ENCODE peak calls at places on chromosome 5, in six cellular contexts. V is left lung; S is fibroblast of lung; M is neuronal stem cell; A is transverse colon; Q is CD4-positive, alpha-beta memory T cell. Z is an unnamed sample. For H3K4me1, the result is how much of the 10 kb centered on the place peaks cover.

GRCh38 chr5:143887302-143887638 is 75.3 kb downstream of the HMHB1 start:
- DNase-seq in M (no peak), S (peak), Q (no peak), A (no peak), V (peak), Z (no peak)

GRCh38 chr5:20680718-20681302 is 692.8 kb upstream of the CDH18 start:
- DNase-seq in A (no peak), Q (no peak), M (no peak), S (no peak), V (no peak), Z (no peak)

GRCh38 chr5:71972777-71973473 is 134.3 kb upstream of the MAP1B start:
- DNase-seq in M (no peak), V (no peak), Q (no peak), A (no peak), S (no peak), Z (no peak)

GRCh38 chr5:147481857-147482256 is 28.0 kb downstream of the DPYSL3 start:
- DNase-seq in Q (no peak), V (no peak), A (no peak), S (peak), M (no peak), Z (no peak)

GRCh38 chr5:72140711-72141110 is 33.4 kb downstream of the MAP1B start:
- DNase-seq in Q (no peak), M (no peak), V (no peak), A (no peak), S (no peak), Z (no peak)

GRCh38 chr5:94433393-94434149 is 184.8 kb downstream of the KIAA0825 start:
- DNase-seq in Q (no peak), M (no peak), A (no peak), S (peak), V (no peak), Z (no peak)

GRCh38 chr5:121366515-121366914 is 485.2 kb upstream of the FTMT start:
- DNase-seq in M (no peak), Q (no peak), V (no peak), S (peak), A (no peak), Z (no peak)

GRCh38 chr5:87503004-87503403 is 90.3 kb upstream of the CCNH start:
- DNase-seq in A (no peak), Q (no peak), S (no peak), V (no peak), M (no peak), Z (no peak)

GRCh38 chr5:107661038-107661649 is 9.6 kb downstream of the EFNA5 start:
- DNase-seq in A (no peak), S (no peak), Q (no peak), V (no peak), M (peak), Z (no peak)

GRCh38 chr5:83563631-83564030 is 92.1 kb downstream of the VCAN start:
- DNase-seq in A (no peak), M (no peak), V (no peak), Q (no peak), S (no peak), Z (no peak)

GRCh38 chr5:1888541-1889251 is 6.0 kb upstream of the IRX4 start:
- DNase-seq in V (no peak), A (no peak), M (no peak), Q (no peak), S (no peak), Z (no peak)

GRCh38 chr5:53035868-53036381 is 46.8 kb downstream of the ITGA2 start:
- DNase-seq in V (no peak), M (no peak), S (peak), A (no peak), Q (no peak), Z (no peak)

GRCh38 chr5:149902177-149902576 is 42.4 kb downstream of the PDE6A start:
- DNase-seq in S (no peak), A (no peak), V (no peak), M (no peak), Q (no peak), Z (no peak)

GRCh38 chr5:170436335-170436734 is 47.2 kb upstream of the KCNMB1 start:
- DNase-seq in A (no peak), Q (no peak), M (no peak), V (no peak), S (no peak), Z (no peak)

GRCh38 chr5:176880393-176881020 is 18.6 kb downstream of the HK3 start:
- DNase-seq in Q (no peak), V (no peak), M (no peak), A (no peak), S (no peak), Z (no peak)

GRCh38 chr5:126970517-126971017 is 59.8 kb downstream of the MARCHF3 start:
- DNase-seq in A (no peak), V (no peak), M (no peak), Q (no peak), S (peak), Z (no peak)

GRCh38 chr5:140041492-140042421 is 1.3 kb downstream of the NRG2 start:
- DNase-seq in A (peak), M (no peak), V (peak), S (peak), Q (no peak), Z (no peak)

GRCh38 chr5:32197032-32197431 is 22.9 kb upstream of the GOLPH3 start:
- DNase-seq in S (no peak), V (no peak), Q (no peak), M (no peak), A (no peak), Z (no peak)

GRCh38 chr5:142881727-142882126 is 111.5 kb downstream of the ARHGAP26 start:
- DNase-seq in S (no peak), M (no peak), Q (no peak), A (no peak), V (no peak), Z (no peak)

GRCh38 chr5:132420706-132421272 is 51.3 kb downstream of the SLC22A5 start:
- DNase-seq in S (no peak), V (peak), M (no peak), A (no peak), Q (peak), Z (no peak)

GRCh38 chr5:668299-668995 is 24.7 kb downstream of the TPPP start:
- DNase-seq in Q (no peak), S (no peak), A (no peak), V (no peak), M (no peak), Z (no peak)
- H3K4me1 ChIP-seq in Q (under half), S (under half), A (under half), V (under half), M (under half), Z (under half)

GRCh38 chr5:91214571-91214970 is 168.5 kb downstream of the ARRDC3 start:
- DNase-seq in Q (no peak), V (no peak), S (no peak), M (no peak), A (no peak), Z (no peak)

GRCh38 chr5:91207248-91207647 is 175.9 kb downstream of the ARRDC3 start:
- DNase-seq in M (no peak), S (no peak), V (no peak), A (no peak), Q (no peak), Z (no peak)

GRCh38 chr5:91217859-91218258 is 165.3 kb downstream of the ARRDC3 start:
- DNase-seq in A (no peak), S (no peak), Q (no peak), V (no peak), M (no peak), Z (no peak)

GRCh38 chr5:91206734-91207133 is 176.4 kb downstream of the ARRDC3 start:
- DNase-seq in Q (no peak), M (no peak), A (no peak), V (no peak), S (peak), Z (no peak)

DNA sequence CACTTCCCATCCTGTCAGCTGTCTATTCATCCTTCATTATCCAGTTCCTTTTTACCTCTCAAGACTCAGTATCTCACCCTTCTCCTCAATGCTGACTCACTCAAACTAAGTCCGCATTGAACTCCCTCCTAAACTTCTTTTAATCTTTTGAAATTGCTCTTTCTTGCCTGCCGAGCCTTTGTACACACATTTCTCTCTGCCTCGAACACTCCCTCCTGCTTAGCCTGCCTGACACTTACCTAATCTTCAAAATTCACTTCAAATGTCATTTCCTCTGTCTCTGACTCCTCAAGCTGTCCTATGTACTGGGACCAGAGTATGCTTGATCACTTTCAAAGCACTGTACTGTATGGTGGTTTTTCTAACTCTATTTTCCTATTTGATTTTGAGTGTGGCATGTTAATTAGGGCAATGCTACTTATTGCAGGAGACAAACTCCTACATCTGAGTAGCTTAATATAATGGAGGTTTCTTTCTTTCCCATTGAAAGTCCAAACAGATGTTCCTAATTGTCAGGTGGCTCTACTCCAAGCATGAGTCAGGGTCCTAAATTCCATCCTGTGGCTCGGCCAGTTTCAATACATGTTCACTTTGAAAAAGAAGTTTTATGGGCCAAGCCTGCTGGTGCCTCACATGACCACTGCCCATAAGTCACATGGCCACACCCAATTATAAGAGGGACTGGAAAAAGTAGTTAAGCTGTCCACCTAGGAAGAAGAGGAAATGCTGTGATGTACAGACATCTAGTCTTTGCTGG is 170.6 kb downstream of the ARRDC3 start:
- DNase-seq in S (peak), V (no peak), A (peak), M (no peak), Q (no peak), Z (no peak)
- H3K27ac ChIP-seq in S (peak), V (peak), A (peak), M (peak), Q (no peak), Z (no peak)

GRCh38 chr5:131286400-131286715 is 22.5 kb downstream of the CDC42SE2 start:
- DNase-seq in A (no peak), S (no peak), M (no peak), V (no peak), Q (no peak), Z (no peak)

GRCh38 chr5:131285637-131286399 is 22.0 kb downstream of the CDC42SE2 start:
- DNase-seq in Q (no peak), S (no peak), M (no peak), V (no peak), A (no peak), Z (no peak)

GRCh38 chr5:131289738-131290137 is 25.9 kb downstream of the CDC42SE2 start:
- DNase-seq in Q (no peak), A (no peak), M (no peak), V (no peak), S (no peak), Z (no peak)

GRCh38 chr5:131288328-131288727 is 24.5 kb downstream of the CDC42SE2 start:
- DNase-seq in S (no peak), V (no peak), A (no peak), M (no peak), Q (no peak), Z (no peak)
- H3K4me3 ChIP-seq in S (no peak), V (no peak), A (no peak), M (no peak), Q (no peak), Z (peak)

GRCh38 chr5:119368238-119368630 is 12.4 kb downstream of the TNFAIP8 start:
- DNase-seq in S (no peak), A (no peak), M (no peak), V (no peak), Q (no peak), Z (peak)
- H3K4me1 ChIP-seq in S (under half), A (under half), M (under half), V (under half), Q (half or more), Z (under half)

DNA sequence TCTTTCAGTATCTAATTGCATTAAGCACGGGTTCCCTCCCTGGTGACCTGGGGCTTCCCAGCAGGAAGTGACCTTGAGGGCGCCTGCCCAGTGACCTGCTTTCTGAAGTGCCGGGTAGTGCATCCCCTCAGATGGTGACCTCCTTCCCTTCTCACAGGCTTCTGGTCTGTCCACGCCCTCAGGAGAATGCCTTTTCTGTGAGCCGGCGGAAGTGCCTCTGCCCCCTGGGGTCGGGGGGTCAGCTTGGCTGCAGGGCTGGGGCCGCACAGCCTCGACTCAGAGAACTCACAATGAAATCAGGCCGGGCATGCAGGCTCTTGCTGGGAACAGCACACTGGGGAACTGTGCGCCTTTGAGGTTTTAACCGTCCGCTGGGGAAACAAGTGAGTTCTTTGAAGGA is 124.5 kb upstream of the PHYKPL start:
- DNase-seq in V (no peak), S (no peak), Q (no peak), A (no peak), M (peak), Z (no peak)
- H3K27ac ChIP-seq in V (no peak), S (no peak), Q (no peak), A (no peak), M (peak), Z (no peak)

DNA sequence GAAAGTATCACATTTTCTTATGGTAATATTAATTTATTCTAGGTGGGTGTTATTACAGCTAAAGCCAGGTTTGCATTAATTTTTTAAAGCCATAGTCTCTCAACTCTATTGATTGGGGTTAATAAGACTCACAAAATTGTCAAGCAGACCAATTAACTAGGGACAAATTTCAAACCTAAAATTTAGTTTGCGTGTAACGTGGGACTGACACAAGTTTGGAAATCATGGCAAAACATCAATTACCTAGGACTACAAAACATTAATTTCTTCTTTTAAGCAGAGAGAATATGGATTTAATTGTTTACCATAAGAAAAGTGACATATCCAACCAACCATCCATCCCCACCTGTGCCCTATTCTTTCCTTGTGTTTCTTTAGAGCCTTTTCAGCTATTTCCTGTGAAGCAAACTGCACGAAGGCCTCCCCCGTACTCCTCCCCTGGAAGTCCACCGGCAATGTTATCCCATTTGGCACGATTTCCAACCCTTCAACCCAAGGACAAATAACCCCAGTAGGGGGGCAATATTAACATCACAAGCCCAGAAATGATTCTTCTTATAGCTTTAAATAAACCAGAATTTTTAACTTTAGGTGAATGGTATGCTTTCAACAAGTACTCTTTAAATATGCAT is 4.4 kb downstream of the HNRNPH1 start:
- DNase-seq in Q (no peak), V (peak), S (no peak), A (no peak), M (no peak), Z (no peak)
- H3K4me3 ChIP-seq in Q (peak), V (peak), S (peak), A (no peak), M (peak), Z (no peak)

DNA sequence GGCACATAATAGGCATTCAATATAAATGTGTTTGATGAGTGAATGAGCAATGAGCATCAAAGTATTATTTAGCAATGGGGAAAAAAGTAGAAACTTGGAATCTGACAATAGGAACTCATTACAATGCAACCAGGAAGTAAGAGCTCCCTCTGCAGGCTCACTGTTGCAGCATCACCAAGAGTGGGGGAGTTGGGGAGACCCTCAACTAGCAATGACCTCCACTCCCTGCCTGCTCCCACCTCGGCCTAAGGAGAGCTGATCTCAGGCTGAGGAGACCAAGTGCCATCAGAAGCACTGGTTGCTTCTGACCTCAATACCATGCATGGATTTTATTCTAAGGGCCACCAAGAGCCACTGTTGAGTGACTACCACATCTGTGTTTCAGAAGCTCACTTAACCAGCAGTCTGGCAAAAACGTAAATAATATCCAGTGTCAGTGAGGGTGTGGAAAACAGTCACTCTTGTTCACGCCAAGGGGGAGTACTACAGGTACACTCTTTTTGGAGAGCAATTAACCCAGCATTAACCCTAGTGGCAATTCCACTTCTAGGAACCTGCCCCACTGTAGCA is 8.0 kb downstream of the VDAC1 start:
- DNase-seq in S (no peak), Q (no peak), M (no peak), A (no peak), V (no peak), Z (no peak)
- H3K4me1 ChIP-seq in S (under half), Q (half or more), M (under half), A (under half), V (under half), Z (under half)

DNA sequence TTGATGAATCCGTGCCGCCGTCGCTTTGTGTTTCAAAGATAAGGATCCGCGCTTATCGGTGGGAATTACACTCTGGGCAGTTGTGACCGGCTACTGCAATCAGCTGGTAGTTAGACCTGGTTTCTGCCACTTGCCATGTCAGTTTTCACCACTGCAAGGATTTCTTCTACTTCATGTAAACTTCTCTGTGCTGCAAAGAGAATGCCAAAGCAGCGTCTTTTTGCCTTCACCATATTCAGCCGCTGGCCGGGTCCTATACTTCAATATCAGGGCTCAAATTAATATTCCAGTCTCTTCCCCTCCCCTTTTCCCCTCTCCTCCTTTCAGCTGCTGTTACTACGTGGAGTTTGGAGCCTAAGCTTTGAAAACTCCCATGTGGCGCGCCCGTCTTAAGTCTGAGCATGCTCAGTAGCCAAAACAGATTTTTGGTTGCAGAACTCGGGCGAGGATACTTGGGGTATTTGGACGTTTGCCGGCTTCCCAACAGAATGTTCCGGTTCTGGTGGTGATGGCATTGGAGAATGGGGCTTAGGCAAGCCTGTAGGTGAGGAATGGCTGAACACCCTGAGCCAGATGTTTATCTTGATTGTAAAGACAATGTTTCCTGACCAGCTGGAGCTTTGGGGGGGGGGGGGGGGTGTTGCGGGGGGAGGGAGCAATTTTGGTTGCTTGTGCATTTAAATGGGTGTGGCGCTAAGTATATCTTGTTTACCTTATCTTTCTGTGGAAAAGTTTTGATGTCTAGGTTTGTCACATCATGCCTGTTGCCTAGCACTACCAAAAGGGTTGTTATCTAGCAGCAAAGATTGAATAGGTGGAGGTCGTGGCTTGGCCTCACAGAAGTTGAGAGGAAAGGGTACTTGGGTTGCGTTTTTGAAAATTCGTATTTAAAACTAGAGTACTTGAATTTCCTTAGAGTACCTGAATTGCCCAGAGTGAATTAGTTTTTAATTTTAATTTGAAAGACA is 1.1 kb downstream of the SMAD5 start:
- DNase-seq in Q (peak), S (peak), M (peak), V (peak), A (peak), Z (no peak)
- H3K27ac ChIP-seq in Q (peak), S (peak), M (peak), V (peak), A (peak), Z (peak)